ENCODE peak calls at places on chromosomes 7 and 10, in eight cellular contexts. One of them, this sample, is unnamed.
A peak's percentile ranks its signal among the peaks of the same experiment; 100 is the strongest.

GRCh38 chr7:12102101-12102500 is 109.0 kb upstream of the TMEM106B start:
- DNase-seq in heart left ventricle: no peak
- DNase-seq in adrenal gland: no peak
- DNase-seq in spleen: no peak
- DNase-seq in IMR-90: no peak
- DNase-seq in esophagus squamous epithelium: no peak
- DNase-seq in transverse colon: no peak
- DNase-seq in A549: no peak
- DNase-seq in this sample: no peak

GRCh38 chr10:113552723-113553122 is at the start of gene HABP2:
- DNase-seq in heart left ventricle: no peak
- DNase-seq in adrenal gland: no peak
- DNase-seq in spleen: no peak
- DNase-seq in IMR-90: no peak
- DNase-seq in esophagus squamous epithelium: no peak
- DNase-seq in transverse colon: no peak
- DNase-seq in A549: peak; percentile 24
- DNase-seq in this sample: no peak

GRCh38 chr7:1540391-1541271 is 10.1 kb downstream of the MAFK start:
- DNase-seq in heart left ventricle: no peak
- DNase-seq in adrenal gland: no peak
- DNase-seq in spleen: no peak
- DNase-seq in IMR-90: no peak
- DNase-seq in esophagus squamous epithelium: no peak
- DNase-seq in transverse colon: no peak
- DNase-seq in A549: peak; percentile 40
- DNase-seq in this sample: no peak

GRCh38 chr7:101104193-101104713 is 19.0 kb downstream of the TRIM56 start:
- DNase-seq in heart left ventricle: no peak
- DNase-seq in adrenal gland: no peak
- DNase-seq in spleen: no peak
- DNase-seq in IMR-90: no peak
- DNase-seq in esophagus squamous epithelium: no peak
- DNase-seq in transverse colon: no peak
- DNase-seq in A549: no peak
- DNase-seq in this sample: no peak

GRCh38 chr7:100430450-100431285 is 1.0 kb downstream of the MEPCE start:
- DNase-seq in heart left ventricle: no peak
- DNase-seq in adrenal gland: no peak
- DNase-seq in spleen: peak; percentile 89
- DNase-seq in IMR-90: peak; percentile 27
- DNase-seq in esophagus squamous epithelium: no peak
- DNase-seq in transverse colon: peak; percentile 29
- DNase-seq in A549: no peak
- DNase-seq in this sample: peak; percentile 42

GRCh38 chr10:38600146-38600545 is 506.0 kb downstream of the ZNF37A start:
- DNase-seq in heart left ventricle: no peak
- DNase-seq in adrenal gland: no peak
- DNase-seq in spleen: no peak
- DNase-seq in IMR-90: no peak
- DNase-seq in esophagus squamous epithelium: no peak
- DNase-seq in transverse colon: no peak
- DNase-seq in A549: no peak
- DNase-seq in this sample: no peak

GRCh38 chr7:100720645-100721504 is 607 bp downstream of the EPO start:
- DNase-seq in heart left ventricle: peak; percentile 53
- DNase-seq in adrenal gland: no peak
- DNase-seq in spleen: no peak
- DNase-seq in IMR-90: no peak
- DNase-seq in esophagus squamous epithelium: no peak
- DNase-seq in transverse colon: no peak
- DNase-seq in A549: no peak
- DNase-seq in this sample: no peak

GRCh38 chr7:47570649-47571050 is 11.3 kb downstream of the TNS3 start:
- DNase-seq in heart left ventricle: no peak
- DNase-seq in adrenal gland: peak; percentile 55
- DNase-seq in spleen: no peak
- DNase-seq in IMR-90: peak; percentile 84
- DNase-seq in esophagus squamous epithelium: no peak
- DNase-seq in transverse colon: no peak
- DNase-seq in A549: no peak
- DNase-seq in this sample: no peak

GRCh38 chr10:824497-824896 is 107.0 kb downstream of the LARP4B start:
- DNase-seq in heart left ventricle: no peak
- DNase-seq in adrenal gland: no peak
- DNase-seq in spleen: no peak
- DNase-seq in IMR-90: no peak
- DNase-seq in esophagus squamous epithelium: no peak
- DNase-seq in transverse colon: no peak
- DNase-seq in A549: no peak
- DNase-seq in this sample: no peak

GRCh38 chr7:21327422-21328191 is 100.3 kb upstream of the SP4 start:
- DNase-seq in heart left ventricle: no peak
- DNase-seq in adrenal gland: no peak
- DNase-seq in spleen: no peak
- DNase-seq in IMR-90: no peak
- DNase-seq in esophagus squamous epithelium: no peak
- DNase-seq in transverse colon: no peak
- DNase-seq in A549: no peak
- DNase-seq in this sample: no peak

GRCh38 chr10:76278811-76279460 is 847.5 kb downstream of the LRMDA start:
- DNase-seq in heart left ventricle: no peak
- DNase-seq in adrenal gland: no peak
- DNase-seq in spleen: no peak
- DNase-seq in IMR-90: no peak
- DNase-seq in esophagus squamous epithelium: no peak
- DNase-seq in transverse colon: no peak
- DNase-seq in A549: no peak
- DNase-seq in this sample: no peak

GRCh38 chr7:133829336-133829897 is 297.7 kb upstream of the LRGUK start:
- DNase-seq in heart left ventricle: no peak
- DNase-seq in adrenal gland: no peak
- DNase-seq in spleen: no peak
- DNase-seq in IMR-90: peak; percentile 48
- DNase-seq in esophagus squamous epithelium: no peak
- DNase-seq in transverse colon: no peak
- DNase-seq in A549: no peak
- DNase-seq in this sample: no peak

GRCh38 chr7:111486472-111487142 is 75.7 kb downstream of the IMMP2L start:
- DNase-seq in heart left ventricle: no peak
- DNase-seq in adrenal gland: no peak
- DNase-seq in spleen: no peak
- DNase-seq in IMR-90: peak; percentile 67
- DNase-seq in esophagus squamous epithelium: no peak
- DNase-seq in transverse colon: no peak
- DNase-seq in A549: peak; percentile 74
- DNase-seq in this sample: no peak

GRCh38 chr7:42314696-42315095 is 77.7 kb upstream of the GLI3 start:
- DNase-seq in heart left ventricle: no peak
- DNase-seq in adrenal gland: no peak
- DNase-seq in spleen: no peak
- DNase-seq in IMR-90: no peak
- DNase-seq in esophagus squamous epithelium: no peak
- DNase-seq in transverse colon: no peak
- DNase-seq in A549: no peak
- DNase-seq in this sample: no peak
- H3K4me3 ChIP-seq in heart left ventricle: peak overlapping the region; percentile 24
- H3K4me3 ChIP-seq in adrenal gland: no peak overlapping the region
- H3K4me3 ChIP-seq in spleen: no peak overlapping the region
- H3K4me3 ChIP-seq in IMR-90: no peak overlapping the region
- H3K4me3 ChIP-seq in esophagus squamous epithelium: no peak overlapping the region
- H3K4me3 ChIP-seq in transverse colon: no peak overlapping the region
- H3K4me3 ChIP-seq in A549: no peak overlapping the region
- H3K4me3 ChIP-seq in this sample: no peak overlapping the region

GRCh38 chr7:131105294-131105802 is 222.3 kb upstream of the MKLN1 start:
- DNase-seq in heart left ventricle: no peak
- DNase-seq in adrenal gland: peak; percentile 41
- DNase-seq in spleen: no peak
- DNase-seq in IMR-90: peak; percentile 11
- DNase-seq in esophagus squamous epithelium: no peak
- DNase-seq in transverse colon: no peak
- DNase-seq in A549: peak; percentile 50
- DNase-seq in this sample: peak; percentile 20
- TF ChIP-seq POLR2A in heart left ventricle: no peak
- TF ChIP-seq POLR2A in adrenal gland: no peak
- TF ChIP-seq POLR2A in spleen: no peak
- TF ChIP-seq POLR2A in IMR-90: peak; percentile 4
- TF ChIP-seq POLR2A in esophagus squamous epithelium: no peak
- TF ChIP-seq POLR2A in transverse colon: no peak
- TF ChIP-seq POLR2A in A549: no peak
- TF ChIP-seq POLR2A in this sample: no peak

GRCh38 chr7:73891178-73891885 is 30.4 kb downstream of the TMEM270 start:
- DNase-seq in heart left ventricle: no peak
- DNase-seq in adrenal gland: no peak
- DNase-seq in spleen: no peak
- DNase-seq in IMR-90: peak; percentile 37
- DNase-seq in esophagus squamous epithelium: no peak
- DNase-seq in transverse colon: no peak
- DNase-seq in A549: peak; percentile 39
- DNase-seq in this sample: no peak
- H3K4me3 ChIP-seq in heart left ventricle: no peak overlapping the region
- H3K4me3 ChIP-seq in adrenal gland: no peak overlapping the region
- H3K4me3 ChIP-seq in spleen: no peak overlapping the region
- H3K4me3 ChIP-seq in IMR-90: no peak overlapping the region
- H3K4me3 ChIP-seq in esophagus squamous epithelium: no peak overlapping the region
- H3K4me3 ChIP-seq in transverse colon: no peak overlapping the region
- H3K4me3 ChIP-seq in A549: no peak overlapping the region
- H3K4me3 ChIP-seq in this sample: no peak overlapping the region

DNA sequence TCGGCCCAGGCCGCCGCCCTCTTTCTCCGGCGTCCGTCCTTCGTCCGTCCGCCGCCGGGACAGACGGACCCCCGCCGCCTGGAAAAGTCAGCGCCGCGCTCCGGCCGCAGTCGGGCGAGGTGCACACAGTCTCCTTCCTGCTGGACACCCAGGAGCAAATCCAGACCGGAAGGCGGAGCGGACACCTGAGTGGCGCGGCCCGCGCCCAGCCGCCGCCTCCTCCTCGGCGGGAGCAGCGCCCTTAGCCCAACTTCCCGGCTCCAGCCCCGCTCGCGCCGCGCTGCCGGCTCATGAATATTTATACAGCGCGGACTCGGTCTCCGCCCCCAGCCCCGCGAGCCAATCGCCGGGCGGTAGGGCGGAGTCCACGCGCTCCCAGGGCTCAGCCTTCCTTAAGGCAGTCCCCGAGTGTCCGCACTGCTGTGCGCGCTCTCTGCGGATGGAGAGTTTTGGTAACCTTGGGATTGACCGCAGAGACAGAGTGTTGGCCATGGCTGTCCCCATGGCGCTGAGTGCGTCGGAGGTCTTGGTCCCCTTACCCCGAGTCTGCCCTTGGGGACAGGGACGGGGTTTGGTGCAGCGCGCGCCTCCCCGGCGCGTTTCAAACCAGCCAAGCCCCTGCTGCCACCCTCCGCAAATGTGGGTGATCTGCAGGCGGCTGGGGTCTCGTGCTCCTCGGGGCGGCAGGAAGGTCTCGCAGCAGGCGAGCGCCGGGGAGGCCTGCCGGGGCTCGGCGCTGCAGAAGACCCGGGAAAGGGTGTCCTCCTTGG is at the start of gene FZD8:
- DNase-seq in heart left ventricle: peak; percentile 95
- DNase-seq in adrenal gland: peak; percentile 88
- DNase-seq in spleen: peak; percentile 92
- DNase-seq in IMR-90: peak; percentile 90
- DNase-seq in esophagus squamous epithelium: peak; percentile 47
- DNase-seq in transverse colon: peak; percentile 93
- DNase-seq in A549: peak; percentile 92
- DNase-seq in this sample: peak; percentile 82
- TF ChIP-seq POLR2A in heart left ventricle: peak; percentile 89
- TF ChIP-seq POLR2A in adrenal gland: peak; percentile 86
- TF ChIP-seq POLR2A in spleen: peak; percentile 88
- TF ChIP-seq POLR2A in IMR-90: peak; percentile 99
- TF ChIP-seq POLR2A in esophagus squamous epithelium: peak; percentile 83
- TF ChIP-seq POLR2A in transverse colon: peak; percentile 93
- TF ChIP-seq POLR2A in A549: peak; percentile 98
- TF ChIP-seq POLR2A in this sample: peak; percentile 96

DNA sequence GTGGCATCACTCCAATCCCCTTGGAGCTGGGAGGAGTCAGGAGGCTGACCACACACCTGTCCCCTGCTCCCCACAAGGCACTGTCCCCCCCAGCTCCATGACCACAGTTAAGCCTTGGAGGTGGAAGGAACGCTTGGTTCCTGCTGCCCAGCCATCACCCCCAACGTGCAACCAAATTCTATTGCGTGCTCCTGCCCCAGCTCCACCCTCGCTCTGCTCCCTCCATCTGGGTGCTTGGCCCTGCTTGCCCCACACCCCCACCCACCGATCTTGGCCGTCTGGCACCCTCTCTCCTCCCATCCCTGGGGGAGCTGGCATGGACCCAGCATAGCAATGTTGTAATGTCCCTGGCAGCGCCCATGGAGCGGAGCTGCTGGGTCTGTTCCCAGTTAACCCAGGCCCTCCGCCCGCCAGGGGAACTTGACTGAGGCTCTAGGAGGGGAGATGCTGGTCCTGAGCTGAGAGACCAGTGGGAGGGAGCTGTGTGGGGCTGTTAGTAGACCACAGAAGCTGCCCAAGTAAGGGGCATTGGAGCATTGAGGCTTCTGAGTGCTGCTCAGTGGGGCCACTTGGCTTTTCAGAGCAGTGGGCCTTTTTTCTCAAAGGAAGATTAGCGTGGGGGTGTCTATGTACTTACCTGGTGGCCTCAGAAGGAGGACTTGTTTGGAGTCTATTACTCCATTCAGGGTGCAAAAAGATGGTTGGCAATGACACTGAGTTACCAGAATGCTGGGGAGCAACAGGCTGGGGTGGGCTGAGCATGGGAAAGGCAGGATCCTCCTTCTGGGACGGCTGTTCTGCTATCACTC is 1.1 kb downstream of the EPHB6 start:
- DNase-seq in heart left ventricle: peak; percentile 79
- DNase-seq in adrenal gland: no peak
- DNase-seq in spleen: peak; percentile 81
- DNase-seq in IMR-90: no peak
- DNase-seq in esophagus squamous epithelium: no peak
- DNase-seq in transverse colon: peak; percentile 45
- DNase-seq in A549: no peak
- DNase-seq in this sample: peak; percentile 59
- H3K4me3 ChIP-seq in heart left ventricle: peak overlapping the region; percentile 79
- H3K4me3 ChIP-seq in adrenal gland: no peak overlapping the region
- H3K4me3 ChIP-seq in spleen: peak overlapping the region; percentile 89
- H3K4me3 ChIP-seq in IMR-90: no peak overlapping the region
- H3K4me3 ChIP-seq in esophagus squamous epithelium: peak overlapping the region; percentile 78
- H3K4me3 ChIP-seq in transverse colon: peak overlapping the region; percentile 74
- H3K4me3 ChIP-seq in A549: no peak overlapping the region
- H3K4me3 ChIP-seq in this sample: peak overlapping the region; percentile 56

GRCh38 chr7:129958643-129959479 is 6.1 kb upstream of the UBE2H start:
- DNase-seq in heart left ventricle: no peak
- DNase-seq in adrenal gland: peak; percentile 93
- DNase-seq in spleen: no peak
- DNase-seq in IMR-90: peak; percentile 91
- DNase-seq in esophagus squamous epithelium: no peak
- DNase-seq in transverse colon: peak; percentile 74
- DNase-seq in A549: peak; percentile 92
- DNase-seq in this sample: no peak
- TF ChIP-seq POLR2A in heart left ventricle: no peak
- TF ChIP-seq POLR2A in adrenal gland: no peak
- TF ChIP-seq POLR2A in spleen: no peak
- TF ChIP-seq POLR2A in IMR-90: no peak
- TF ChIP-seq POLR2A in esophagus squamous epithelium: no peak
- TF ChIP-seq POLR2A in transverse colon: no peak
- TF ChIP-seq POLR2A in A549: no peak
- TF ChIP-seq POLR2A in this sample: no peak

This sample was measured in tibial nerve.